ENCODE peak calls at places on chromosomes 7 and 10, in five cellular contexts. One of them, this sample, is unnamed.

GRCh38 chr7:149833495-149834130 is 4.6 kb upstream of the ZNF862 start:
- DNase-seq in A549: no peak
- DNase-seq in aorta: no peak
- DNase-seq in naive thymus-derived CD8-positive, alpha-beta T cell: no peak
- DNase-seq in HS-27A: no peak
- DNase-seq in this sample: no peak

GRCh38 chr10:128979405-128979804 is 487.6 kb upstream of the MGMT start:
- DNase-seq in A549: no peak
- DNase-seq in HS-27A: no peak
- DNase-seq in aorta: no peak
- DNase-seq in naive thymus-derived CD8-positive, alpha-beta T cell: no peak
- DNase-seq in this sample: no peak

GRCh38 chr7:142795339-142795863 is 24.6 kb downstream of the PRSS2 start:
- DNase-seq in naive thymus-derived CD8-positive, alpha-beta T cell: peak
- DNase-seq in A549: no peak
- DNase-seq in aorta: no peak
- DNase-seq in HS-27A: no peak
- DNase-seq in this sample: no peak

GRCh38 chr7:17497136-17497535 is 198.7 kb downstream of the AHR start:
- DNase-seq in naive thymus-derived CD8-positive, alpha-beta T cell: no peak
- DNase-seq in HS-27A: no peak
- DNase-seq in A549: no peak
- DNase-seq in aorta: no peak
- DNase-seq in this sample: no peak

GRCh38 chr7:36659638-36660341 is 64.5 kb downstream of the AOAH start:
- DNase-seq in HS-27A: no peak
- DNase-seq in naive thymus-derived CD8-positive, alpha-beta T cell: no peak
- DNase-seq in A549: no peak
- DNase-seq in aorta: no peak
- DNase-seq in this sample: no peak

GRCh38 chr7:131548371-131548770 is 8.1 kb downstream of the PODXL start:
- DNase-seq in A549: no peak
- DNase-seq in naive thymus-derived CD8-positive, alpha-beta T cell: no peak
- DNase-seq in HS-27A: no peak
- DNase-seq in aorta: no peak
- DNase-seq in this sample: no peak

GRCh38 chr7:36391436-36392198 is 2.0 kb downstream of the ANLN start:
- DNase-seq in naive thymus-derived CD8-positive, alpha-beta T cell: no peak
- DNase-seq in HS-27A: no peak
- DNase-seq in aorta: no peak
- DNase-seq in A549: peak
- DNase-seq in this sample: no peak

GRCh38 chr10:2985729-2986232 is 81.6 kb upstream of the PFKP start:
- DNase-seq in aorta: no peak
- DNase-seq in A549: peak
- DNase-seq in naive thymus-derived CD8-positive, alpha-beta T cell: no peak
- DNase-seq in HS-27A: no peak
- DNase-seq in this sample: no peak

GRCh38 chr10:73084209-73084608 is 12.5 kb downstream of the P4HA1 start:
- DNase-seq in HS-27A: no peak
- DNase-seq in naive thymus-derived CD8-positive, alpha-beta T cell: no peak
- DNase-seq in aorta: no peak
- DNase-seq in A549: no peak
- DNase-seq in this sample: no peak

GRCh38 chr10:71746344-71747037 is 26.8 kb downstream of the VSIR start:
- DNase-seq in HS-27A: no peak
- DNase-seq in aorta: no peak
- DNase-seq in naive thymus-derived CD8-positive, alpha-beta T cell: no peak
- DNase-seq in A549: no peak
- DNase-seq in this sample: no peak

GRCh38 chr10:11853468-11853867 is 30.3 kb downstream of the PROSER2 start:
- DNase-seq in HS-27A: no peak
- DNase-seq in A549: peak
- DNase-seq in naive thymus-derived CD8-positive, alpha-beta T cell: no peak
- DNase-seq in aorta: no peak
- DNase-seq in this sample: no peak

GRCh38 chr7:48250441-48250951 is 79.2 kb downstream of the ABCA13 start:
- DNase-seq in HS-27A: peak
- DNase-seq in naive thymus-derived CD8-positive, alpha-beta T cell: no peak
- DNase-seq in aorta: no peak
- DNase-seq in A549: no peak
- DNase-seq in this sample: peak

GRCh38 chr7:89503281-89503680 is 651.0 kb upstream of the STEAP1 start:
- DNase-seq in naive thymus-derived CD8-positive, alpha-beta T cell: no peak
- DNase-seq in A549: no peak
- DNase-seq in HS-27A: no peak
- DNase-seq in aorta: no peak
- DNase-seq in this sample: no peak

GRCh38 chr7:149027560-149028345 is 552 bp downstream of the PDIA4 start:
- DNase-seq in A549: no peak
- DNase-seq in aorta: no peak
- DNase-seq in HS-27A: no peak
- DNase-seq in naive thymus-derived CD8-positive, alpha-beta T cell: no peak
- DNase-seq in this sample: peak